ENCODE peak calls at places on chromosomes 12 and 14, in ten cellular contexts. X is endothelial cell of umbilical vein, J is transverse colon, Q is HCT116, O is HepG2, E is esophagus muscularis mucosa, U is tibial nerve, Y is IMR-90, Z is spleen, L is body of pancreas. T is an unnamed sample. For H3K27me3, the result is how much of the 10 kb centered on the place peaks cover.

GRCh38 chr14:52299692-52300278 is 14.3 kb upstream of the PTGER2 start:
- DNase-seq in E (no peak), Z (no peak), Q (peak), Y (peak), X (peak), J (no peak), U (peak), O (peak), L (no peak), T (no peak)

GRCh38 chr14:93880025-93880820 is 46.9 kb upstream of the FAM181A start:
- DNase-seq in Z (no peak), Q (no peak), X (no peak), J (no peak), L (no peak), Y (no peak), E (no peak), O (no peak), U (no peak), T (no peak)

GRCh38 chr14:44979740-44980346 is 17.9 kb downstream of the TOGARAM1 start:
- DNase-seq in Y (no peak), Q (no peak), Z (no peak), X (peak), L (peak), E (no peak), J (no peak), O (no peak), U (no peak), T (no peak)

GRCh38 chr12:123928274-123928865 is 44.3 kb downstream of the CCDC92 start:
- DNase-seq in J (no peak), L (no peak), X (no peak), Z (no peak), U (no peak), E (no peak), O (no peak), Q (no peak), Y (no peak), T (no peak)

GRCh38 chr12:95201056-95201670 is 16.1 kb downstream of the FGD6 start:
- DNase-seq in U (no peak), Q (no peak), O (no peak), Z (no peak), X (peak), E (peak), Y (peak), L (no peak), J (no peak), T (no peak)

GRCh38 chr14:82755923-82756322 is 1222.3 kb upstream of the SEL1L start:
- DNase-seq in X (no peak), Q (no peak), U (no peak), E (no peak), Z (no peak), Y (no peak), J (no peak), L (no peak), O (no peak), T (no peak)

GRCh38 chr14:32201196-32201815 is 539 bp upstream of the RNU6-7 start:
- DNase-seq in U (peak), J (peak), X (peak), Z (peak), Q (no peak), E (peak), Y (peak), L (peak), O (peak), T (peak)

GRCh38 chr12:71636704-71637115 is 26.9 kb downstream of the ZFC3H1 start:
- DNase-seq in E (no peak), Z (no peak), Q (peak), J (no peak), X (peak), L (no peak), Y (peak), U (no peak), O (peak), T (no peak)

GRCh38 chr12:94792690-94793089 is 142.3 kb upstream of the TMCC3 start:
- DNase-seq in E (no peak), O (no peak), U (no peak), Y (peak), L (no peak), J (no peak), Z (no peak), Q (no peak), X (no peak), T (no peak)

GRCh38 chr12:57836442-57837375 is 9.8 kb downstream of the CTDSP2 start:
- DNase-seq in E (no peak), Z (no peak), X (peak), L (peak), Y (peak), U (peak), J (peak), O (no peak), Q (no peak), T (no peak)

GRCh38 chr12:79409562-79409961 is 281.2 kb downstream of the PAWR start:
- DNase-seq in Z (no peak), O (no peak), L (no peak), E (no peak), Q (no peak), X (peak), J (no peak), U (no peak), Y (peak), T (no peak)

GRCh38 chr12:92649511-92650227 is 53.1 kb upstream of the PLEKHG7 start:
- DNase-seq in Z (no peak), Y (peak), U (peak), O (peak), E (no peak), Q (peak), J (peak), L (peak), X (peak), T (no peak)

GRCh38 chr14:44170099-44170498 is 337.0 kb downstream of the FSCB start:
- DNase-seq in E (no peak), Z (no peak), U (no peak), L (no peak), Y (no peak), J (no peak), X (no peak), O (no peak), Q (no peak), T (no peak)

GRCh38 chr12:93125126-93125525 is 196.0 kb upstream of the EEA1 start:
- DNase-seq in L (no peak), U (no peak), Z (no peak), E (no peak), J (no peak), X (no peak), O (no peak), Q (no peak), Y (no peak), T (no peak)

GRCh38 chr14:22388669-22389625 is 200.1 kb downstream of the DAD1 start:
- DNase-seq in Q (no peak), U (no peak), Y (peak), L (no peak), O (peak), Z (no peak), E (no peak), J (no peak), X (no peak), T (no peak)

GRCh38 chr14:36553650-36554260 is 28.7 kb downstream of the NKX2-8 start:
- DNase-seq in Q (peak), Y (peak), O (peak), L (peak), U (peak), Z (no peak), X (peak), E (no peak), J (no peak), T (no peak)

GRCh38 chr14:93941293-93941910 is 14.3 kb downstream of the FAM181A start:
- DNase-seq in O (no peak), J (no peak), E (no peak), L (peak), Y (peak), U (no peak), Q (no peak), Z (peak), X (no peak), T (no peak)

GRCh38 chr12:114681149-114681849 is 2.7 kb downstream of the TBX3 start:
- DNase-seq in Q (no peak), L (no peak), Y (peak), U (no peak), E (no peak), X (no peak), O (no peak), Z (no peak), J (peak), T (no peak)

GRCh38 chr12:55742719-55743130 is at the start of gene GDF11:
- DNase-seq in Y (peak), E (no peak), O (peak), U (peak), Q (no peak), X (peak), Z (peak), L (peak), J (peak), T (no peak)

GRCh38 chr12:55745361-55746146 is 2.6 kb downstream of the GDF11 start:
- DNase-seq in Q (no peak), Y (no peak), L (no peak), E (no peak), X (no peak), U (no peak), J (no peak), Z (no peak), O (peak), T (no peak)

GRCh38 chr12:55743967-55744931 is 1.3 kb downstream of the GDF11 start:
- DNase-seq in U (no peak), L (no peak), Q (no peak), O (no peak), J (no peak), Z (no peak), Y (no peak), X (peak), E (no peak), T (no peak)

GRCh38 chr12:55741978-55742377 is 944 bp upstream of the GDF11 start:
- DNase-seq in E (no peak), L (no peak), O (no peak), Z (no peak), Q (no peak), Y (no peak), X (no peak), U (no peak), J (no peak), T (no peak)

DNA sequence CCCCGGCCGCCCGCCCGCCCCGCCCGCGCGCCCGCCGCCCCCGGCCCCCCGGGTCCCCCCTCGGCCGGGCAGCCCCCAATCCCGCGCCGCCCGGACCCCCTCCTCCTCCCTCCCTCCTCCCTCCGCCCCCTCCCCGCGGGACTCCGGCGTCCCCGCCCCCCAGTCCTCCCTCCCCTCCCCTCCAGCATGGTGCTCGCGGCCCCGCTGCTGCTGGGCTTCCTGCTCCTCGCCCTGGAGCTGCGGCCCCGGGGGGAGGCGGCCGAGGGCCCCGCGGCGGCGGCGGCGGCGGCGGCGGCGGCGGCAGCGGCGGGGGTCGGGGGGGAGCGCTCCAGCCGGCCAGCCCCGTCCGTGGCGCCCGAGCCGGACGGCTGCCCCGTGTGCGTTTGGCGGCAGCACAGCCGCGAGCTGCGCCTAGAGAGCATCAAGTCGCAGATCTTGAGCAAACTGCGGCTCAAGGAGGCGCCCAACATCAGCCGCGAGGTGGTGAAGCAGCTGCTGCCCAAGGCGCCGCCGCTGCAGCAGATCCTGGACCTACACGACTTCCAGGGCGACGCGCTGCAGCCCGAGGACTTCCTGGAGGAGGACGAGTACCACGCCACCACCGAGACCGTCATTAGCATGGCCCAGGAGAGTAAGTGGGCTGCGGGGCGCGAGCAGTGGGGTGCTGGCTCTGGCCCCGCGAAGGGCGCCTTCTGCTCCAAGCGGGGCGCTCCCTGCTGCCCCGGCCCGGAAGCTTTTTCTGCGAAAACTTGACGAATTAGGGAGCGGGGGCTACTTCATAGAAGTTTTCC is 404 bp downstream of the GDF11 start:
- DNase-seq in Y (peak), Z (peak), E (no peak), J (peak), Q (no peak), L (peak), U (no peak), O (no peak), X (peak), T (peak)
- TF ChIP-seq POLR2A in Y (no peak), Z (no peak), E (no peak), J (no peak), Q (no peak), L (no peak), U (no peak), O (no peak), X (no peak), T (no peak)

GRCh38 chr12:1863823-1864222 is 43.5 kb downstream of the LRTM2 start:
- DNase-seq in Z (no peak), L (no peak), E (no peak), J (no peak), Y (no peak), U (no peak), O (no peak), X (no peak), Q (no peak), T (no peak)

GRCh38 chr12:1865284-1865866 is 45.0 kb downstream of the LRTM2 start:
- DNase-seq in Y (no peak), L (no peak), J (no peak), X (no peak), Q (no peak), O (no peak), E (no peak), U (no peak), Z (no peak), T (no peak)

GRCh38 chr12:1869145-1869544 is 48.8 kb downstream of the LRTM2 start:
- DNase-seq in L (no peak), Z (no peak), X (no peak), U (no peak), J (no peak), Q (no peak), Y (no peak), E (no peak), O (no peak), T (no peak)

GRCh38 chr12:1864867-1865266 is 44.5 kb downstream of the LRTM2 start:
- DNase-seq in Q (no peak), J (no peak), O (no peak), Z (no peak), E (no peak), U (no peak), Y (no peak), L (no peak), X (no peak), T (no peak)

GRCh38 chr12:1864456-1864855 is 44.1 kb downstream of the LRTM2 start:
- DNase-seq in X (no peak), J (no peak), Z (no peak), O (no peak), Q (no peak), Y (no peak), U (no peak), E (no peak), L (no peak), T (no peak)
- H3K27me3 ChIP-seq in X (under half), J (under half), Z (under half), O (under half), Q (under half), Y (under half), U (under half), E (under half), L (under half), T (under half)

GRCh38 chr12:121793836-121794531 is 496 bp upstream of the RHOF start:
- DNase-seq in Y (peak), E (peak), O (peak), U (peak), X (peak), Z (peak), J (peak), L (peak), Q (peak), T (peak)

GRCh38 chr12:121793501-121793835 is at the start of gene RHOF:
- DNase-seq in Z (peak), O (no peak), J (peak), U (no peak), Y (no peak), Q (no peak), L (peak), E (no peak), X (no peak), T (no peak)

GRCh38 chr12:121791671-121792496 is 1.6 kb downstream of the RHOF start:
- DNase-seq in Z (peak), Y (no peak), L (no peak), Q (no peak), U (no peak), O (peak), E (no peak), J (peak), X (no peak), T (peak)

GRCh38 chr12:121794532-121795028 is 1.1 kb upstream of the RHOF start:
- DNase-seq in Z (peak), U (no peak), O (no peak), J (peak), E (no peak), L (peak), Q (no peak), X (no peak), Y (no peak), T (no peak)

DNA sequence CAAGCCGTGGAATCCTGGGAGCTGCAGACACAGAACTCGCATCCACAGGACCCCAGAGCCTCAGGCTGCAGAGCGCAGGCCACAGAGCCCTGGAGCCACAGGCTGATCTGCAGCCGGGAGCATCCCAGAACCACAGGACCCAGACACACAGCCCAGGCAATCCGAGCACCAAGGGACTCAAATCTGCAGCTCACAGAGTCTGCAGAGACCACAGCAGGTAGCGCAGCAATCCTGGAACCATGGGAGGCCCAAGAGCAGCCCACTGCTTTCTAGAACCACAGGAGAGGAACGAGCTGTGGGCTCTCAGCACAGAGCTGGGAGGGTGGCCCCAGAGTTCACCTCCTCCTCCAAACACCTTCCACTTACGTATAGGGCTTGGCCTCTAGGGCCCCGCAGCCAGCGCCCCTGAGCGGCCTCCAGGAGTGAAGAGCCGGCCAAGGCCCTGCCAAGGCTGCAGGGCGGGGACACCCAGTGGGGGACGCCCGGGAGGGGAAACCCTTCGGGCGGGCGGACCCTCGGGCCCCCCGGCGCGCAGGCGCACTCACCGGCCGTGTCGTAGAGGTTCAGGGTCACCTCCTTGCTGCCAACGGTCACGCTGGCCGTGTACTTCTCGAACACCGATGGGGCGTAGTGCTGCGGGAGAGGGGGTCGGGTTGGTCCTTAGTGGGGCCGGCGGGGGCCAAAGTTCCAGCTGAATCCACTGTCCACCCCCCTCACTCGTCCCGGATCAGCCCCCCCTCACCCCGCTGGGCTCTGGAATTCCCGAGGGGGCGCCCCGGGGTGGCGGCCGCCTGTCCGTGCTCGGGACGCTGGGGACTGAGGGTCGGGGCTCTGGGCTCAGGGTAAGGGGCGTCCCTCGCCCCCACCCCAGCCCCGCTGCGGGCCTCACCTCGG is 634 bp downstream of the RHOF start:
- DNase-seq in X (no peak), Z (peak), L (no peak), O (peak), E (no peak), J (peak), Y (no peak), Q (no peak), U (no peak), T (no peak)
- TF ChIP-seq POLR2A in X (no peak), Z (no peak), L (no peak), O (no peak), E (no peak), J (no peak), Y (no peak), Q (no peak), U (no peak), T (no peak)

DNA sequence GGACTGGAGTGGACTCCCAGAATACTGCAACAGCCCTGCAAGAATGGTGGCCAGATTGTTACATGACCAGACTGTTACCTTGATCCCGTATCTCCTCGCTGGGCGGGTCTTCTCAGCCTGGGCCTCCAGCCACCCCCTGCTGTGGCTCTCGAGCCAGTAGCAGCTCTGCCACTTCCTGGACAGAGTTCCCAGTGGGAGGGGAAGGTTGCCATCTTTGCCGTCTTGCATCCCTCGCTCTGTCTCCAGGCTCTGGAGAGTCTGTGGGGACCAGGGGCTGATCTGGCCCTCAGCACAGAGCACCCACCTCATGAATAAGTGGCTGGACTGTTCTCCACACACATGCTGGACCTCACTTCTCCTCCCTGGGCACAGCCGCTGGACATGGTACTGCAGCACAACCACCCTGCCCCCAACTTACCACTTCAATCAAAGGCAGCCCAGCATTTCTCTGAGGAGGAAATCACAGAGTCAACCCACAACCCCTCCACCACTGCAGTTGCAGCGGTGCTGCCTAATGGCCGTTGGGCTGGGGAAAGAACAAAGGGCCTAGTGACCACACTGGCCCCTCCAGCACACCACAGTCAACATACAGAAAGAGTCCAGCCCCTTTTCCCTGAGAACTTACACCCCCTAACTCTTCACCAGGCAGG is 6.9 kb upstream of the KLRF1 start:
- DNase-seq in Q (no peak), U (no peak), E (no peak), Z (peak), L (no peak), Y (no peak), X (no peak), J (no peak), O (no peak), T (no peak)
- H3K27me3 ChIP-seq in Q (half or more), U (under half), E (under half), Z (under half), L (under half), Y (under half), X (under half), J (under half), O (under half), T (under half)

GRCh38 chr12:120534203-120534702 is at the start of gene RNF10:
- DNase-seq in J (peak), U (peak), Y (peak), Z (peak), Q (peak), L (peak), O (peak), E (peak), X (peak), T (peak)
- TF ChIP-seq POLR2A in J (peak), U (peak), Y (peak), Z (peak), Q (peak), L (peak), O (peak), E (peak), X (peak), T (peak)

GRCh38 chr12:53952335-53952694 is 2.4 kb upstream of the HOXC12 start:
- DNase-seq in Z (no peak), Y (no peak), J (no peak), Q (no peak), L (no peak), E (no peak), X (no peak), O (no peak), U (no peak), T (no peak)
- H3K27me3 ChIP-seq in Z (half or more), Y (half or more), J (half or more), Q (under half), L (under half), E (under half), X (half or more), O (under half), U (under half), T (half or more)